ENCODE peak calls at places on chromosomes 5 and 9, in nine cellular contexts. One of them, this sample, is unnamed.

GRCh38 chr5:150464554-150465012 is 15.0 kb upstream of the RPS14 start:
- DNase-seq in MM.1S: no peak
- DNase-seq in activated T-cell treated with anti-CD3 and anti-CD28 coated beads, Interleukin-2, amount 50 U/mL, for 4 hours: no peak
- DNase-seq in NCI-H1092 treated with DMSO at 0.1 percent for 48 hours: no peak
- DNase-seq in amniotic stem cell: no peak
- DNase-seq in lower leg skin: no peak
- DNase-seq in coronary artery: no peak
- DNase-seq in EH: peak; percentile 59
- DNase-seq in naive B cell: no peak
- DNase-seq in this sample: no peak

GRCh38 chr9:130188860-130189481 is 16.8 kb downstream of the NCS1 start:
- DNase-seq in MM.1S: no peak
- DNase-seq in activated T-cell treated with anti-CD3 and anti-CD28 coated beads, Interleukin-2, amount 50 U/mL, for 4 hours: no peak
- DNase-seq in NCI-H1092 treated with DMSO at 0.1 percent for 48 hours: no peak
- DNase-seq in amniotic stem cell: no peak
- DNase-seq in lower leg skin: no peak
- DNase-seq in coronary artery: no peak
- DNase-seq in EH: no peak
- DNase-seq in naive B cell: no peak
- DNase-seq in this sample: no peak

GRCh38 chr9:111598730-111599091 is 736 bp downstream of the PTGR1 start:
- DNase-seq in MM.1S: no peak
- DNase-seq in activated T-cell treated with anti-CD3 and anti-CD28 coated beads, Interleukin-2, amount 50 U/mL, for 4 hours: no peak
- DNase-seq in NCI-H1092 treated with DMSO at 0.1 percent for 48 hours: peak; percentile 14
- DNase-seq in amniotic stem cell: no peak
- DNase-seq in lower leg skin: peak; percentile 23
- DNase-seq in coronary artery: peak; percentile 74
- DNase-seq in EH: peak; percentile 53
- DNase-seq in naive B cell: peak; percentile 2
- DNase-seq in this sample: peak; percentile 49

GRCh38 chr5:154276932-154277331 is 86.4 kb downstream of the GALNT10 start:
- DNase-seq in MM.1S: peak; percentile 43
- DNase-seq in activated T-cell treated with anti-CD3 and anti-CD28 coated beads, Interleukin-2, amount 50 U/mL, for 4 hours: no peak
- DNase-seq in NCI-H1092 treated with DMSO at 0.1 percent for 48 hours: no peak
- DNase-seq in amniotic stem cell: peak; percentile 77
- DNase-seq in lower leg skin: peak; percentile 73
- DNase-seq in coronary artery: peak; percentile 79
- DNase-seq in EH: peak; percentile 96
- DNase-seq in naive B cell: no peak
- DNase-seq in this sample: peak; percentile 72

GRCh38 chr5:39080597-39081204 is 6.5 kb upstream of the RICTOR start:
- DNase-seq in MM.1S: peak; percentile 61
- DNase-seq in activated T-cell treated with anti-CD3 and anti-CD28 coated beads, Interleukin-2, amount 50 U/mL, for 4 hours: no peak
- DNase-seq in NCI-H1092 treated with DMSO at 0.1 percent for 48 hours: peak; percentile 22
- DNase-seq in amniotic stem cell: peak; percentile 38
- DNase-seq in lower leg skin: no peak
- DNase-seq in coronary artery: no peak
- DNase-seq in EH: peak; percentile 68
- DNase-seq in naive B cell: peak; percentile 7
- DNase-seq in this sample: no peak

GRCh38 chr5:93250431-93250830 is 330.6 kb downstream of the NR2F1-AS1 start:
- DNase-seq in MM.1S: no peak
- DNase-seq in activated T-cell treated with anti-CD3 and anti-CD28 coated beads, Interleukin-2, amount 50 U/mL, for 4 hours: no peak
- DNase-seq in NCI-H1092 treated with DMSO at 0.1 percent for 48 hours: no peak
- DNase-seq in amniotic stem cell: no peak
- DNase-seq in lower leg skin: no peak
- DNase-seq in coronary artery: no peak
- DNase-seq in EH: no peak
- DNase-seq in naive B cell: no peak
- DNase-seq in this sample: no peak

GRCh38 chr9:133974631-133975341 is 17.3 kb downstream of the VAV2 start:
- DNase-seq in MM.1S: no peak
- DNase-seq in activated T-cell treated with anti-CD3 and anti-CD28 coated beads, Interleukin-2, amount 50 U/mL, for 4 hours: no peak
- DNase-seq in NCI-H1092 treated with DMSO at 0.1 percent for 48 hours: no peak
- DNase-seq in amniotic stem cell: no peak
- DNase-seq in lower leg skin: no peak
- DNase-seq in coronary artery: no peak
- DNase-seq in EH: no peak
- DNase-seq in naive B cell: no peak
- DNase-seq in this sample: peak; percentile 12

GRCh38 chr5:164934039-164934438 is 1428.6 kb downstream of the MAT2B start:
- DNase-seq in MM.1S: peak; percentile 96
- DNase-seq in activated T-cell treated with anti-CD3 and anti-CD28 coated beads, Interleukin-2, amount 50 U/mL, for 4 hours: no peak
- DNase-seq in NCI-H1092 treated with DMSO at 0.1 percent for 48 hours: no peak
- DNase-seq in amniotic stem cell: no peak
- DNase-seq in lower leg skin: no peak
- DNase-seq in coronary artery: no peak
- DNase-seq in EH: no peak
- DNase-seq in naive B cell: no peak
- DNase-seq in this sample: no peak

GRCh38 chr9:69976165-69976564 is 67.5 kb upstream of the MAMDC2 start:
- DNase-seq in MM.1S: no peak
- DNase-seq in activated T-cell treated with anti-CD3 and anti-CD28 coated beads, Interleukin-2, amount 50 U/mL, for 4 hours: no peak
- DNase-seq in NCI-H1092 treated with DMSO at 0.1 percent for 48 hours: no peak
- DNase-seq in amniotic stem cell: peak; percentile 43
- DNase-seq in lower leg skin: no peak
- DNase-seq in coronary artery: no peak
- DNase-seq in EH: peak; percentile 97
- DNase-seq in naive B cell: no peak
- DNase-seq in this sample: no peak

GRCh38 chr5:931570-932145 is 39.0 kb downstream of the TRIP13 start:
- DNase-seq in MM.1S: no peak
- DNase-seq in activated T-cell treated with anti-CD3 and anti-CD28 coated beads, Interleukin-2, amount 50 U/mL, for 4 hours: no peak
- DNase-seq in NCI-H1092 treated with DMSO at 0.1 percent for 48 hours: no peak
- DNase-seq in amniotic stem cell: no peak
- DNase-seq in lower leg skin: no peak
- DNase-seq in coronary artery: no peak
- DNase-seq in EH: no peak
- DNase-seq in naive B cell: no peak
- DNase-seq in this sample: no peak

GRCh38 chr9:26043431-26043830 is 365.2 kb upstream of the TUSC1 start:
- DNase-seq in MM.1S: no peak
- DNase-seq in activated T-cell treated with anti-CD3 and anti-CD28 coated beads, Interleukin-2, amount 50 U/mL, for 4 hours: no peak
- DNase-seq in NCI-H1092 treated with DMSO at 0.1 percent for 48 hours: no peak
- DNase-seq in amniotic stem cell: no peak
- DNase-seq in lower leg skin: no peak
- DNase-seq in coronary artery: no peak
- DNase-seq in EH: no peak
- DNase-seq in naive B cell: no peak
- DNase-seq in this sample: no peak

GRCh38 chr5:78823196-78823595 is 161.9 kb downstream of the ARSB start:
- DNase-seq in MM.1S: no peak
- DNase-seq in activated T-cell treated with anti-CD3 and anti-CD28 coated beads, Interleukin-2, amount 50 U/mL, for 4 hours: no peak
- DNase-seq in NCI-H1092 treated with DMSO at 0.1 percent for 48 hours: no peak
- DNase-seq in amniotic stem cell: no peak
- DNase-seq in lower leg skin: no peak
- DNase-seq in coronary artery: no peak
- DNase-seq in EH: no peak
- DNase-seq in naive B cell: no peak
- DNase-seq in this sample: no peak

GRCh38 chr5:125198270-125198974 is 452.0 kb upstream of the ZNF608 start:
- DNase-seq in MM.1S: peak; percentile 56
- DNase-seq in activated T-cell treated with anti-CD3 and anti-CD28 coated beads, Interleukin-2, amount 50 U/mL, for 4 hours: no peak
- DNase-seq in NCI-H1092 treated with DMSO at 0.1 percent for 48 hours: peak; percentile 95
- DNase-seq in amniotic stem cell: peak; percentile 58
- DNase-seq in lower leg skin: peak; percentile 38
- DNase-seq in coronary artery: no peak
- DNase-seq in EH: peak; percentile 63
- DNase-seq in naive B cell: no peak
- DNase-seq in this sample: peak; percentile 80

GRCh38 chr9:126611592-126612328 is 2.0 kb upstream of the LMX1B start:
- DNase-seq in MM.1S: peak; percentile 54
- DNase-seq in activated T-cell treated with anti-CD3 and anti-CD28 coated beads, Interleukin-2, amount 50 U/mL, for 4 hours: peak; percentile 61
- DNase-seq in NCI-H1092 treated with DMSO at 0.1 percent for 48 hours: peak; percentile 8
- DNase-seq in amniotic stem cell: peak; percentile 23
- DNase-seq in lower leg skin: peak; percentile 42
- DNase-seq in coronary artery: no peak
- DNase-seq in EH: peak; percentile 58
- DNase-seq in naive B cell: peak; percentile 67
- DNase-seq in this sample: peak; percentile 88

GRCh38 chr9:109721021-109721420 is 59.0 kb upstream of the PALM2AKAP2 start:
- DNase-seq in MM.1S: no peak
- DNase-seq in activated T-cell treated with anti-CD3 and anti-CD28 coated beads, Interleukin-2, amount 50 U/mL, for 4 hours: no peak
- DNase-seq in NCI-H1092 treated with DMSO at 0.1 percent for 48 hours: no peak
- DNase-seq in amniotic stem cell: no peak
- DNase-seq in lower leg skin: no peak
- DNase-seq in coronary artery: no peak
- DNase-seq in EH: no peak
- DNase-seq in naive B cell: no peak
- DNase-seq in this sample: no peak

GRCh38 chr5:88677943-88678779 is 204.8 kb downstream of the MEF2C start:
- DNase-seq in MM.1S: no peak
- DNase-seq in activated T-cell treated with anti-CD3 and anti-CD28 coated beads, Interleukin-2, amount 50 U/mL, for 4 hours: no peak
- DNase-seq in NCI-H1092 treated with DMSO at 0.1 percent for 48 hours: no peak
- DNase-seq in amniotic stem cell: no peak
- DNase-seq in lower leg skin: no peak
- DNase-seq in coronary artery: no peak
- DNase-seq in EH: no peak
- DNase-seq in naive B cell: no peak
- DNase-seq in this sample: no peak

GRCh38 chr9:21286654-21287053 is 18.5 kb downstream of the IFNA5 start:
- DNase-seq in MM.1S: no peak
- DNase-seq in activated T-cell treated with anti-CD3 and anti-CD28 coated beads, Interleukin-2, amount 50 U/mL, for 4 hours: no peak
- DNase-seq in NCI-H1092 treated with DMSO at 0.1 percent for 48 hours: no peak
- DNase-seq in amniotic stem cell: no peak
- DNase-seq in lower leg skin: no peak
- DNase-seq in coronary artery: no peak
- DNase-seq in EH: no peak
- DNase-seq in naive B cell: no peak
- DNase-seq in this sample: no peak

GRCh38 chr9:70805953-70806352 is 315.5 kb downstream of the TRPM3 start:
- DNase-seq in MM.1S: no peak
- DNase-seq in activated T-cell treated with anti-CD3 and anti-CD28 coated beads, Interleukin-2, amount 50 U/mL, for 4 hours: no peak
- DNase-seq in NCI-H1092 treated with DMSO at 0.1 percent for 48 hours: no peak
- DNase-seq in amniotic stem cell: no peak
- DNase-seq in lower leg skin: peak; percentile 26
- DNase-seq in coronary artery: no peak
- DNase-seq in EH: no peak
- DNase-seq in naive B cell: no peak
- DNase-seq in this sample: no peak

GRCh38 chr5:28748446-28748845 is 1710.1 kb upstream of the CDH9 start:
- DNase-seq in MM.1S: no peak
- DNase-seq in activated T-cell treated with anti-CD3 and anti-CD28 coated beads, Interleukin-2, amount 50 U/mL, for 4 hours: no peak
- DNase-seq in NCI-H1092 treated with DMSO at 0.1 percent for 48 hours: no peak
- DNase-seq in amniotic stem cell: no peak
- DNase-seq in lower leg skin: no peak
- DNase-seq in coronary artery: no peak
- DNase-seq in EH: no peak
- DNase-seq in naive B cell: no peak
- DNase-seq in this sample: no peak

GRCh38 chr9:19146441-19146840 is 19.1 kb upstream of the PLIN2 start:
- DNase-seq in MM.1S: no peak
- DNase-seq in activated T-cell treated with anti-CD3 and anti-CD28 coated beads, Interleukin-2, amount 50 U/mL, for 4 hours: no peak
- DNase-seq in NCI-H1092 treated with DMSO at 0.1 percent for 48 hours: no peak
- DNase-seq in amniotic stem cell: no peak
- DNase-seq in lower leg skin: peak; percentile 69
- DNase-seq in coronary artery: no peak
- DNase-seq in EH: no peak
- DNase-seq in naive B cell: no peak
- DNase-seq in this sample: no peak

This sample was measured in left ventricle myocardium superior.